ENCODE peak calls at places on chromosomes 13 and 19, in eight cellular contexts. D is lower leg skin, M is putamen, F is AG08395, O is HFF-Myc, R is H7, E is T-helper 2 cell, P is RWPE1. T is an unnamed sample.

GRCh38 chr19:34580408-34580807 is 96.6 kb downstream of the SCGB2B2 start:
- DNase-seq in D (no peak), M (no peak), F (no peak), O (no peak), R (no peak), E (no peak), P (no peak), T (no peak)

GRCh38 chr19:53091855-53092254 is 11.4 kb downstream of the ZNF160 start:
- DNase-seq in D (no peak), M (no peak), F (no peak), O (no peak), R (no peak), E (no peak), P (no peak), T (no peak)

GRCh38 chr13:90542959-90543358 is 804.5 kb upstream of the MIR17HG start:
- DNase-seq in D (no peak), M (no peak), F (no peak), O (no peak), R (no peak), E (no peak), P (no peak), T (no peak)

GRCh38 chr19:49677901-49678674 is 1.0 kb downstream of the PRMT1 start:
- DNase-seq in D (peak), M (no peak), F (peak), O (no peak), R (peak), E (peak), P (peak), T (peak)

GRCh38 chr13:113118328-113119021 is 4.1 kb upstream of the F10 start:
- DNase-seq in D (no peak), M (no peak), F (no peak), O (no peak), R (peak), E (no peak), P (no peak), T (no peak)

GRCh38 chr13:106352850-106353249 is 182.6 kb downstream of the EFNB2 start:
- DNase-seq in D (no peak), M (no peak), F (no peak), O (no peak), R (no peak), E (no peak), P (no peak), T (no peak)

GRCh38 chr19:45677351-45678230 is 9.6 kb downstream of the GIPR start:
- DNase-seq in D (peak), M (peak), F (peak), O (no peak), R (peak), E (peak), P (peak), T (peak)

GRCh38 chr13:97266328-97266727 is 44.2 kb downstream of the MBNL2 start:
- DNase-seq in D (no peak), M (no peak), F (no peak), O (no peak), R (peak), E (no peak), P (no peak), T (peak)

GRCh38 chr19:49110567-49110966 is 3.6 kb upstream of the LIN7B start:
- DNase-seq in D (no peak), M (no peak), F (peak), O (no peak), R (no peak), E (no peak), P (no peak), T (no peak)

GRCh38 chr13:65677906-65678305 is 1552.2 kb downstream of the PCDH9 start:
- DNase-seq in D (no peak), M (no peak), F (no peak), O (no peak), R (no peak), E (no peak), P (no peak), T (no peak)

GRCh38 chr13:44868397-44868796 is 120.9 kb downstream of the NUFIP1 start:
- DNase-seq in D (no peak), M (no peak), F (no peak), O (no peak), R (no peak), E (peak), P (no peak), T (no peak)

GRCh38 chr13:33918199-33918932 is 100.4 kb downstream of the RFC3 start:
- DNase-seq in D (no peak), M (no peak), F (peak), O (peak), R (no peak), E (no peak), P (peak), T (no peak)

GRCh38 chr13:113208424-113209335 is at the start of gene PCID2:
- DNase-seq in D (peak), M (peak), F (peak), O (no peak), R (peak), E (peak), P (peak), T (peak)

GRCh38 chr13:40243047-40243446 is 423.4 kb downstream of the FOXO1 start:
- DNase-seq in D (no peak), M (no peak), F (no peak), O (no peak), R (no peak), E (no peak), P (no peak), T (no peak)

GRCh38 chr13:113398963-113399754 is 35.2 kb upstream of the GRTP1 start:
- DNase-seq in D (no peak), M (no peak), F (peak), O (no peak), R (peak), E (no peak), P (no peak), T (no peak)

GRCh38 chr19:16398530-16399241 is 73.1 kb downstream of the EPS15L1 start:
- DNase-seq in D (no peak), M (no peak), F (no peak), O (no peak), R (no peak), E (no peak), P (no peak), T (no peak)

GRCh38 chr19:33287438-33287837 is 14.9 kb downstream of the CEBPA start:
- DNase-seq in D (no peak), M (no peak), F (no peak), O (no peak), R (no peak), E (no peak), P (no peak), T (no peak)

GRCh38 chr19:48541813-48542212 is 10.2 kb upstream of the SULT2B1 start:
- DNase-seq in D (no peak), M (no peak), F (no peak), O (no peak), R (no peak), E (no peak), P (no peak), T (no peak)

GRCh38 chr13:32537580-32538233 is 888 bp downstream of the N4BP2L2 start:
- DNase-seq in D (peak), M (peak), F (no peak), O (no peak), R (peak), E (peak), P (no peak), T (no peak)

GRCh38 chr19:41356984-41357739 is 3.4 kb upstream of the TGFB1 start:
- DNase-seq in D (no peak), M (no peak), F (no peak), O (no peak), R (no peak), E (peak), P (no peak), T (no peak)

GRCh38 chr19:36378625-36379509 is at the start of gene ZFP14:
- DNase-seq in D (peak), M (peak), F (peak), O (peak), R (peak), E (peak), P (peak), T (peak)

GRCh38 chr19:719081-719512 is 10.4 kb downstream of the PALM start:
- DNase-seq in D (peak), M (peak), F (no peak), O (no peak), R (peak), E (no peak), P (no peak), T (no peak)

GRCh38 chr13:58097831-58098230 is 466.3 kb downstream of the PCDH17 start:
- DNase-seq in D (no peak), M (no peak), F (no peak), O (no peak), R (no peak), E (no peak), P (no peak), T (no peak)

GRCh38 chr13:66210677-66211076 is 1019.5 kb downstream of the PCDH9 start:
- DNase-seq in D (no peak), M (no peak), F (peak), O (peak), R (no peak), E (no peak), P (peak), T (no peak)

T was measured in lung.